ENCODE peak calls at places on chromosomes 6 and 20, in eight cellular contexts. One of them, this sample, is unnamed.

GRCh38 chr6:151900897-151901485 is 93.5 kb downstream of the ESR1 start:
- DNase-seq in upper lobe of right lung: no peak
- DNase-seq in cardiac muscle cell: no peak
- DNase-seq in stomach: no peak
- DNase-seq in adrenal gland: no peak
- DNase-seq in pancreas: no peak
- DNase-seq in Peyer's patch: no peak
- DNase-seq in aorta: no peak
- DNase-seq in this sample: no peak

GRCh38 chr20:19986419-19986818 is 30.7 kb upstream of the NAA20 start:
- DNase-seq in upper lobe of right lung: no peak
- DNase-seq in cardiac muscle cell: peak
- DNase-seq in stomach: no peak
- DNase-seq in adrenal gland: peak
- DNase-seq in pancreas: no peak
- DNase-seq in Peyer's patch: no peak
- DNase-seq in aorta: no peak
- DNase-seq in this sample: no peak

GRCh38 chr6:44057931-44058616 is 69.2 kb downstream of the MRPL14 start:
- DNase-seq in upper lobe of right lung: no peak
- DNase-seq in cardiac muscle cell: no peak
- DNase-seq in stomach: no peak
- DNase-seq in adrenal gland: no peak
- DNase-seq in pancreas: no peak
- DNase-seq in Peyer's patch: no peak
- DNase-seq in aorta: no peak
- DNase-seq in this sample: no peak

GRCh38 chr6:47247227-47247797 is 62.4 kb downstream of the TNFRSF21 start:
- DNase-seq in upper lobe of right lung: no peak
- DNase-seq in cardiac muscle cell: peak
- DNase-seq in stomach: no peak
- DNase-seq in adrenal gland: peak
- DNase-seq in pancreas: no peak
- DNase-seq in Peyer's patch: peak
- DNase-seq in aorta: no peak
- DNase-seq in this sample: no peak

GRCh38 chr6:102023977-102024657 is 630.6 kb downstream of the GRIK2 start:
- DNase-seq in upper lobe of right lung: no peak
- DNase-seq in cardiac muscle cell: no peak
- DNase-seq in stomach: no peak
- DNase-seq in adrenal gland: no peak
- DNase-seq in pancreas: no peak
- DNase-seq in Peyer's patch: no peak
- DNase-seq in aorta: no peak
- DNase-seq in this sample: no peak

GRCh38 chr6:21808551-21809181 is 215.1 kb downstream of the SOX4 start:
- DNase-seq in upper lobe of right lung: no peak
- DNase-seq in cardiac muscle cell: peak
- DNase-seq in stomach: no peak
- DNase-seq in adrenal gland: peak
- DNase-seq in pancreas: no peak
- DNase-seq in Peyer's patch: peak
- DNase-seq in aorta: no peak
- DNase-seq in this sample: no peak

GRCh38 chr20:63641146-63641791 is 12.0 kb downstream of the STMN3 start:
- DNase-seq in upper lobe of right lung: no peak
- DNase-seq in cardiac muscle cell: peak
- DNase-seq in stomach: no peak
- DNase-seq in adrenal gland: peak
- DNase-seq in pancreas: no peak
- DNase-seq in Peyer's patch: peak
- DNase-seq in aorta: no peak
- DNase-seq in this sample: no peak

GRCh38 chr6:30340589-30341054 is 4.3 kb upstream of the RPP21 start:
- DNase-seq in upper lobe of right lung: no peak
- DNase-seq in cardiac muscle cell: no peak
- DNase-seq in stomach: no peak
- DNase-seq in adrenal gland: no peak
- DNase-seq in pancreas: no peak
- DNase-seq in Peyer's patch: no peak
- DNase-seq in aorta: no peak
- DNase-seq in this sample: no peak

GRCh38 chr6:1636272-1636825 is 26.6 kb downstream of the FOXC1 start:
- DNase-seq in upper lobe of right lung: no peak
- DNase-seq in cardiac muscle cell: no peak
- DNase-seq in stomach: no peak
- DNase-seq in adrenal gland: no peak
- DNase-seq in pancreas: no peak
- DNase-seq in Peyer's patch: no peak
- DNase-seq in aorta: no peak
- DNase-seq in this sample: no peak

GRCh38 chr20:32227744-32228688 is 20.3 kb downstream of the POFUT1 start:
- DNase-seq in upper lobe of right lung: peak
- DNase-seq in cardiac muscle cell: peak
- DNase-seq in stomach: peak
- DNase-seq in adrenal gland: no peak
- DNase-seq in pancreas: no peak
- DNase-seq in Peyer's patch: peak
- DNase-seq in aorta: no peak
- DNase-seq in this sample: no peak

DNA sequence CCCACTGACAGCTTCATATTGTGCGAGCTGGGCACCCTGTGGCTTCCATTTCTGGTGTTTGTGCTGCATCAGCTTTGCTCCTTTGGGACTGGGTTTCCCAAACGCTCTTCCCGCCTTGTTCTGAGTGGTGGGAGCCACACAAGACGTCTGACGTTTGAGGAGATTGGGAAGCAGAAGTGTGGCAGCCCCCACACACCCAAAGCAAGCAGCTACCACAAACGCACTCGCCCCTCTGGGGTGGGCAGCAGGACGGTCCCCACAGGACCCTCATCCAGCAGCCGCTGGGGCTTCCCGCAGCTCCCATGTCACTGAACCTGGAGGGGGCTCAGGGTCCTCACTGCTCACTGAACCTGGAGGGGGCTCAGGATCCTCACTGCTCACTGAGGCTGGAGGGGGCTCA is 229.6 kb downstream of the ERMARD start:
- DNase-seq in upper lobe of right lung: peak
- DNase-seq in cardiac muscle cell: no peak
- DNase-seq in stomach: no peak
- DNase-seq in adrenal gland: no peak
- DNase-seq in pancreas: no peak
- DNase-seq in Peyer's patch: no peak
- DNase-seq in aorta: peak
- DNase-seq in this sample: no peak
- H3K27ac ChIP-seq in upper lobe of right lung: no peak
- H3K27ac ChIP-seq in cardiac muscle cell: no peak
- H3K27ac ChIP-seq in stomach: no peak
- H3K27ac ChIP-seq in adrenal gland: no peak
- H3K27ac ChIP-seq in pancreas: no peak
- H3K27ac ChIP-seq in Peyer's patch: no peak
- H3K27ac ChIP-seq in aorta: no peak
- H3K27ac ChIP-seq in this sample: no peak

GRCh38 chr6:15066433-15067337 is 179.2 kb upstream of the JARID2 start:
- DNase-seq in upper lobe of right lung: peak
- DNase-seq in cardiac muscle cell: peak
- DNase-seq in stomach: no peak
- DNase-seq in adrenal gland: peak
- DNase-seq in pancreas: no peak
- DNase-seq in Peyer's patch: peak
- DNase-seq in aorta: no peak
- DNase-seq in this sample: no peak
- H3K27ac ChIP-seq in upper lobe of right lung: peak
- H3K27ac ChIP-seq in cardiac muscle cell: no peak
- H3K27ac ChIP-seq in stomach: peak
- H3K27ac ChIP-seq in adrenal gland: peak
- H3K27ac ChIP-seq in pancreas: peak
- H3K27ac ChIP-seq in Peyer's patch: peak
- H3K27ac ChIP-seq in aorta: no peak
- H3K27ac ChIP-seq in this sample: peak

GRCh38 chr6:158519354-158519753 is 40.5 kb upstream of the TMEM181 start:
- DNase-seq in upper lobe of right lung: no peak
- DNase-seq in cardiac muscle cell: no peak
- DNase-seq in stomach: no peak
- DNase-seq in adrenal gland: no peak
- DNase-seq in pancreas: no peak
- DNase-seq in Peyer's patch: no peak
- DNase-seq in aorta: no peak
- DNase-seq in this sample: no peak

GRCh38 chr6:158519761-158520160 is 40.1 kb upstream of the TMEM181 start:
- DNase-seq in upper lobe of right lung: no peak
- DNase-seq in cardiac muscle cell: no peak
- DNase-seq in stomach: no peak
- DNase-seq in adrenal gland: no peak
- DNase-seq in pancreas: no peak
- DNase-seq in Peyer's patch: no peak
- DNase-seq in aorta: no peak
- DNase-seq in this sample: no peak

GRCh38 chr6:158517581-158517980 is 42.3 kb upstream of the TMEM181 start:
- DNase-seq in upper lobe of right lung: no peak
- DNase-seq in cardiac muscle cell: no peak
- DNase-seq in stomach: no peak
- DNase-seq in adrenal gland: no peak
- DNase-seq in pancreas: no peak
- DNase-seq in Peyer's patch: no peak
- DNase-seq in aorta: no peak
- DNase-seq in this sample: no peak

GRCh38 chr6:158517038-158517437 is 42.9 kb upstream of the TMEM181 start:
- DNase-seq in upper lobe of right lung: no peak
- DNase-seq in cardiac muscle cell: no peak
- DNase-seq in stomach: no peak
- DNase-seq in adrenal gland: no peak
- DNase-seq in pancreas: no peak
- DNase-seq in Peyer's patch: no peak
- DNase-seq in aorta: no peak
- DNase-seq in this sample: no peak

DNA sequence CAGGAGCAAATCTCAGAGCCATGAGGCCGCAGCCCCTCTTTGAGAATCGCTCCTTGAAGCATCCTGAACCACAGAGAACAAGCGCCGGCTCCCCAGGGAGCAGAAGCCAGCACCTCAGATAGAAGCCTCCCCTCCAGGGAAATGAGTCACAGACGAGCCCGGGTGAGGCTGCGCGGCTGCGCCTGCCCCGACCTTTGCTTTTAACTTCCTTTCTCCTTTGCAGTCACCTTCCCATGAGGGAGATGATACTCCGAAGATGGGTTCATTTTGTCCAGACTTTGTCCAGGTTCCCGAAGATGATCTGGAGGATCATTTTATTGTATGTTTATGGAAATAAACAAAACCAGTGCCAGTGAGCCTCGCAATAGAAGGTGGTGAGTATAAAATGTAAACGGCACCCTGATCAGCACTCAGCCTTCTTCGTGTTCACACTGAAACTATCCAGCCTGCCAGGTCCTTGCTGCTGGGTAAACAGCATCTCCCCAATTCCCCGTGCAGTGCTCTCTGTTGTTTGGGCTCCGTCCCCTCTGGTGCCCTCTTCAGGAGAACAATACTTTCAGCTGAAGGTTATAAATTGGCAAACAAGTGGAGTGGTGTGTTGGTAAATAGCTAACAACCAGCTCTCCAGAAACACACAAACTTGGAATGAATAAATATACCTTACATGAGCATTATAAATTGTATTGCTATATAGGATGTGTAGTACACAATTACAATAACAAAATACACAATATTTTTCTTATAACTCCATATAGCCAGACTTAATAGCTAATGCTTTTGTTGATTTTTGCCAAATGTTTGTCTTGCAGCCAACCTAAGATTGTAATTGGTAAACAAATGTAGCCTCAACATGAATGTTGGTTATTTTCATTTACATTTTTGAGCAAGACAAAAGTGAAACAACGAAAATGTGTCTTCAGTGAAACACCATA is 41.4 kb upstream of the TMEM181 start:
- DNase-seq in upper lobe of right lung: no peak
- DNase-seq in cardiac muscle cell: peak
- DNase-seq in stomach: peak
- DNase-seq in adrenal gland: peak
- DNase-seq in pancreas: no peak
- DNase-seq in Peyer's patch: peak
- DNase-seq in aorta: no peak
- DNase-seq in this sample: peak
- H3K27ac ChIP-seq in upper lobe of right lung: no peak
- H3K27ac ChIP-seq in cardiac muscle cell: no peak
- H3K27ac ChIP-seq in stomach: no peak
- H3K27ac ChIP-seq in adrenal gland: peak
- H3K27ac ChIP-seq in pancreas: no peak
- H3K27ac ChIP-seq in Peyer's patch: no peak
- H3K27ac ChIP-seq in aorta: no peak
- H3K27ac ChIP-seq in this sample: peak

GRCh38 chr6:161394437-161394836 is 120.6 kb upstream of the AGPAT4 start:
- DNase-seq in upper lobe of right lung: no peak
- DNase-seq in cardiac muscle cell: no peak
- DNase-seq in stomach: no peak
- DNase-seq in adrenal gland: no peak
- DNase-seq in pancreas: no peak
- DNase-seq in Peyer's patch: no peak
- DNase-seq in aorta: no peak
- DNase-seq in this sample: no peak
- H3K27ac ChIP-seq in upper lobe of right lung: no peak
- H3K27ac ChIP-seq in cardiac muscle cell: no peak
- H3K27ac ChIP-seq in stomach: no peak
- H3K27ac ChIP-seq in adrenal gland: no peak
- H3K27ac ChIP-seq in pancreas: no peak
- H3K27ac ChIP-seq in Peyer's patch: no peak
- H3K27ac ChIP-seq in aorta: no peak
- H3K27ac ChIP-seq in this sample: no peak

GRCh38 chr6:111631930-111632460 is 26.3 kb upstream of the TRAF3IP2 start:
- DNase-seq in upper lobe of right lung: no peak
- DNase-seq in cardiac muscle cell: no peak
- DNase-seq in stomach: no peak
- DNase-seq in adrenal gland: no peak
- DNase-seq in pancreas: no peak
- DNase-seq in Peyer's patch: peak
- DNase-seq in aorta: no peak
- DNase-seq in this sample: no peak
- H3K27ac ChIP-seq in upper lobe of right lung: no peak
- H3K27ac ChIP-seq in cardiac muscle cell: no peak
- H3K27ac ChIP-seq in stomach: no peak
- H3K27ac ChIP-seq in adrenal gland: no peak
- H3K27ac ChIP-seq in pancreas: no peak
- H3K27ac ChIP-seq in Peyer's patch: peak
- H3K27ac ChIP-seq in aorta: no peak
- H3K27ac ChIP-seq in this sample: no peak

GRCh38 chr6:143205983-143206382 is 145.3 kb downstream of the AIG1 start:
- DNase-seq in upper lobe of right lung: no peak
- DNase-seq in cardiac muscle cell: no peak
- DNase-seq in stomach: no peak
- DNase-seq in adrenal gland: peak
- DNase-seq in pancreas: no peak
- DNase-seq in Peyer's patch: no peak
- DNase-seq in aorta: no peak
- DNase-seq in this sample: no peak
- H3K27ac ChIP-seq in upper lobe of right lung: no peak
- H3K27ac ChIP-seq in cardiac muscle cell: no peak
- H3K27ac ChIP-seq in stomach: no peak
- H3K27ac ChIP-seq in adrenal gland: no peak
- H3K27ac ChIP-seq in pancreas: no peak
- H3K27ac ChIP-seq in Peyer's patch: no peak
- H3K27ac ChIP-seq in aorta: no peak
- H3K27ac ChIP-seq in this sample: no peak

GRCh38 chr6:158011478-158011920 is 29.8 kb downstream of the SYNJ2 start:
- DNase-seq in upper lobe of right lung: no peak
- DNase-seq in cardiac muscle cell: peak
- DNase-seq in stomach: no peak
- DNase-seq in adrenal gland: peak
- DNase-seq in pancreas: no peak
- DNase-seq in Peyer's patch: peak
- DNase-seq in aorta: no peak
- DNase-seq in this sample: no peak
- H3K27ac ChIP-seq in upper lobe of right lung: no peak
- H3K27ac ChIP-seq in cardiac muscle cell: no peak
- H3K27ac ChIP-seq in stomach: peak
- H3K27ac ChIP-seq in adrenal gland: peak
- H3K27ac ChIP-seq in pancreas: peak
- H3K27ac ChIP-seq in Peyer's patch: no peak
- H3K27ac ChIP-seq in aorta: no peak
- H3K27ac ChIP-seq in this sample: peak